ENCODE peak calls at places on chromosomes 2 and 18, in five cellular contexts. W is PC-3, Q is HCT116, P is astrocyte, D is fibroblast of lung. M is an unnamed sample. For H3K9me3, the result is how much of the 10 kb centered on the place peaks cover.

GRCh38 chr2:106098081-106098480 is 96.0 kb downstream of the UXS1 start:
- DNase-seq in P (no peak), D (no peak), Q (no peak), W (peak), M (no peak)

GRCh38 chr2:46116616-46117015 is 180.6 kb upstream of the EPAS1 start:
- DNase-seq in D (peak), W (no peak), P (peak), Q (no peak), M (no peak)

GRCh38 chr2:70907130-70907756 is 28.5 kb upstream of the ATP6V1B1 start:
- DNase-seq in P (no peak), W (no peak), Q (no peak), D (peak), M (no peak)

GRCh38 chr2:3968736-3969135 is 265.4 kb downstream of the DCDC2C start:
- DNase-seq in P (no peak), Q (no peak), D (no peak), W (no peak), M (no peak)

GRCh38 chr2:129754831-129755230 is 224.6 kb upstream of the RAB6C start:
- DNase-seq in Q (no peak), P (no peak), D (no peak), W (no peak), M (no peak)

GRCh38 chr18:79779021-79779699 is 18.6 kb upstream of the KCNG2 start:
- DNase-seq in W (no peak), Q (no peak), D (no peak), P (no peak), M (no peak)

GRCh38 chr2:51289045-51289444 is 257.1 kb upstream of the NRXN1 start:
- DNase-seq in P (no peak), W (no peak), Q (no peak), D (no peak), M (no peak)

GRCh38 chr18:43009666-43010065 is 105.8 kb downstream of the RIT2 start:
- DNase-seq in P (peak), D (peak), Q (no peak), W (no peak), M (no peak)

GRCh38 chr2:101986804-101987740 is 4.7 kb upstream of the IL1R2 start:
- DNase-seq in D (no peak), P (no peak), W (no peak), Q (no peak), M (no peak)

GRCh38 chr2:230430957-230431635 is 15.1 kb downstream of the SP100 start:
- DNase-seq in W (no peak), P (no peak), Q (no peak), D (no peak), M (no peak)

GRCh38 chr2:112048887-112049286 is 6.2 kb upstream of the TMEM87B start:
- DNase-seq in P (peak), Q (peak), D (peak), W (peak), M (peak)

GRCh38 chr2:224248944-224249371 is 152.9 kb downstream of the FAM124B start:
- DNase-seq in W (peak), P (no peak), Q (no peak), D (peak), M (no peak)

GRCh38 chr2:112621792-112622527 is 23.8 kb upstream of the SLC20A1 start:
- DNase-seq in W (peak), Q (no peak), D (peak), P (peak), M (peak)

GRCh38 chr18:57122906-57123510 is 23.9 kb upstream of the BOD1L2 start:
- DNase-seq in W (no peak), Q (no peak), P (no peak), D (no peak), M (no peak)

GRCh38 chr18:59379772-59380530 is 20.9 kb upstream of the LMAN1 start:
- DNase-seq in D (peak), W (no peak), Q (no peak), P (no peak), M (no peak)

GRCh38 chr2:13114391-13114790 is 397.7 kb downstream of the TRIB2 start:
- DNase-seq in Q (no peak), W (peak), P (peak), D (peak), M (peak)

GRCh38 chr2:128550801-128551416 is 232.2 kb upstream of the HS6ST1 start:
- DNase-seq in Q (no peak), D (no peak), W (no peak), P (no peak), M (no peak)

GRCh38 chr2:140600116-140600515 is 1530.7 kb downstream of the LRP1B start:
- DNase-seq in P (peak), Q (no peak), D (peak), W (peak), M (peak)

GRCh38 chr2:61371027-61371426 is 99.9 kb downstream of the USP34 start:
- DNase-seq in Q (no peak), D (peak), W (peak), P (no peak), M (no peak)

GRCh38 chr2:178629463-178629862 is 149.2 kb downstream of the PLEKHA3 start:
- DNase-seq in W (no peak), Q (no peak), D (no peak), P (no peak), M (no peak)

GRCh38 chr2:54274781-54275242 is 18.8 kb upstream of the TSPYL6 start:
- DNase-seq in Q (no peak), D (peak), W (no peak), P (peak), M (peak)
- H3K9ac ChIP-seq in Q (no peak), D (no peak), W (no peak), P (no peak), M (no peak)

GRCh38 chr2:62372824-62373223 is 133.2 kb downstream of the TMEM17 start:
- DNase-seq in Q (no peak), W (no peak), P (no peak), D (no peak), M (no peak)
- H3K9me3 ChIP-seq in Q (under half), W (under half), P (under half), D (under half), M (under half)

GRCh38 chr2:238133499-238134392 is 4.7 kb upstream of the KLHL30 start:
- DNase-seq in W (peak), D (no peak), P (no peak), Q (no peak), M (no peak)
- TF ChIP-seq CTCF in W (no peak), D (no peak), P (no peak), Q (no peak), M (no peak)

DNA sequence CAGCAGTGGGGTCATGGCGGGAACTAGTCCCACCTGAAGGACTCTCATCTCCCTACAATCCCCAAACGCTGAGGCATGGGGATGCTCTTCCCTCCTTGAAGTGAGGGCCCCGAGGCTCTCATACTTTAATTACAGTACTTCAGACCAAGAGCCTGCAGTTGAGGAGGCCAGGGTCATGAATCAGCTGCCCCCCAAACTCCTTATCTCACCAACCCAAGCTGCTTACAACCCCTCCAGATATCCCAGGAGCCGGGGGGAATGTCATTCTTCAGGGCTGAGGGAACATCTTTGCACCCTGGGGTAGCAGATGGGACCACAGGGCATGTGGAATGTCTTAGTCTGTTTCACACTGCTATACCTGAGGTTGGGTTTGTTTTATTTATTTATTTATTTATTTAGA is 2.8 kb upstream of the CAPN10 start:
- DNase-seq in W (no peak), Q (no peak), P (no peak), D (no peak), M (no peak)
- H3K9ac ChIP-seq in W (no peak), Q (no peak), P (no peak), D (no peak), M (no peak)

DNA sequence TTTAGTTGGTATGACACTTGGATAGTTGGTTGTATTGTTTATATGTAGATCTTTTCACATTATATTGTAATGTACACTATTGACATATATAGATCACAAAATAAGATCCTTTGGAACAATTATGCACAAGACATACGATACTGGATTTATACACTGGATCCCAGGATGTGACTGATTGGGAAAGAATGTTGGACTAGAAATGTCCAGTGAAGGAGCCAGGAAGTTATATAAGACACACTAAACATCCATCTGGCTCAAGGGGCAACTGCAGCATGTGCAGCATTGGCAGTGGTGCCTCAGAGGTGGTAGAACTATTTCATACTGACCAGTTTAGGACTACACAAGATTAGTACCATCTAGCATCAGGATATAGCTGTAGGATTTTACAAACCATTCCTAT is 104.9 kb downstream of the TRABD2A start:
- DNase-seq in Q (no peak), D (peak), W (peak), P (peak), M (peak)
- H3K9me3 ChIP-seq in Q (under half), D (under half), W (under half), P (under half), M (under half)

DNA sequence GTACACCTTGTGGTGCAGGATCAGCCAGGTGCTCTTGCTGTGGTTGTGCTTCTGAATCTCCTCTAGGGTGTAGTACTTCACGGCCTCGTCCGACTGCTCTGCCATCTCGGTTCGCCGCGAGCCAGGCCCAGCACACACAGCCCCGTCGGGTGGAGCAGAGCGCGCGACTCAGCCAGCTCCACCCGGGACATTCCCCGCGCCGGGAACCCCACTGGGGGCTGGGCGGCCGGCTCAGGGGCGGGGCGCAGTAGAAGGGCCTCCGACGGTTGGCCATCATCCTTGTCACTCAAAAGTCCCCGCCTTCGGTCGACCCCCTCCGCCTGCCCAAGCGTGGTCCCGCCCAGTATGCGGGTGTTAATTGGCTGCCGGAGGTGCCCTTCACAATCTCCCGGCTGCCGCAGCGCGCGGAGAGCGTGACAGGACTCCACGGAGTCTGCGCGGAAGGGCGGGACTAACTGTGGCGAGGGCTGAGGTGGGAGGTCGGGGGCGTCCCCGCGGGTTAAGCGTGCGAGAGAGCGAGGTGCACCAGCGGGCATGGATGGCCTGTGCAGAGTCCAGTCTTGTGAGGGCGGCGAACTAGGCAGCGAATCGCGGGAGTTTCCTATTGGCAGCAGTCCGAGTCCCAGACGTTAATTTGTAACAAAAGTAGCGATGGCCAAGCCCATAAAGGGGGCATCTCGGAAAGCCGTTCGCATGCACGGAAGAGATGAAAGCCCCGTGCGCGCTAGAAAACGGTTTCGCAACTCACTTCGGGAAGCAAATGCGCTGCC is at the start of gene CYB5A:
- DNase-seq in P (peak), Q (peak), W (peak), D (peak), M (peak)
- TF ChIP-seq CTCF in P (no peak), Q (no peak), W (no peak), D (peak), M (peak)

GRCh38 chr2:200396726-200397348 is 90.3 kb downstream of the SPATS2L start:
- DNase-seq in D (peak), P (no peak), Q (no peak), W (peak), M (peak)
- H3K9ac ChIP-seq in D (no peak), P (no peak), Q (no peak), W (peak), M (no peak)

GRCh38 chr2:2569306-2569705 is 238.2 kb upstream of the MYT1L start:
- DNase-seq in D (no peak), P (no peak), W (no peak), Q (no peak), M (no peak)
- H3K9me3 ChIP-seq in D (under half), P (under half), W (under half), Q (under half), M (under half)

DNA sequence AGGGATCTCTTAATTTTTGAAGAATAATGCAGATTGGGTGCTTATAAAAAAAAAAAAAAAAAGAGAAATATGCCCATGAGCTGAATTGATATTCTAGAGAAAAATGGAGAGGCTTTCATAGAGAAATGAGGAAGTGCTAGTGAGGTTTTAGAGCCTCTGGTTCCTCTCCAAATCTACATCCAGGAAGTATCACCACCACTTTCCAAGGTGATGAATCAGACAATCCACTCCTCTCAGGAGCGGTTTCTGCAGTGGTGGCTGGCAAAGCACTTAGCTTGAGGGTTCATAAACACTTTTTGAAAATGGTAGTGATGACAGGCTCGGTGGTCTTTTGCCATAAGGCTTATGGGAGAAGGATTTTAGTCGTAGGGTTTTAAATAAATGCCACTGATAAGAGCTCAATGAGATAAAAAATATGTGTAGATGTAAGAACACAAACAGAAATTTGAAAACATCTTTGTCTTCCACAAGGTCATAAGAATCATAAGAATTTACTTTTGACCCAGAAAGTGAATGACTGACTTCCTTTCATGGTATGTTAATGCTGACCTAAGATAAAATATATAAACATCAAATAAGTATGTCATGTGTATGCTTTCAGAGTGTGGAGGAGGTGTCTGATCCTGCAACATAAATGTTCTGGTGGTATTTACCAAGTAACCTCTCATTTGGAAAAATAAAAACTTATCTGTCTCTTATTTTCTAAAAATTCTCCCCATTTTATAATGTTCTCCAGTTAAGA is 42.1 kb upstream of the DSG1 start:
- DNase-seq in P (peak), Q (peak), D (peak), W (peak), M (peak)
- TF ChIP-seq CTCF in P (no peak), Q (no peak), D (no peak), W (no peak), M (no peak)

M was measured in mammary epithelial cell.